ENCODE peak calls at places on chromosomes 7 and 10, in four cellular contexts. J is stomach, A is fibroblast of the aortic adventitia, D is mucosa of descending colon. K is an unnamed sample.

GRCh38 chr7:45421096-45421495 is 153.1 kb upstream of the ADCY1 start:
- DNase-seq in J (no peak), A (peak), D (no peak), K (no peak)

GRCh38 chr10:29668628-29669027 is 33.9 kb upstream of the SVIL start:
- DNase-seq in J (no peak), A (peak), D (no peak), K (no peak)

GRCh38 chr7:97027427-97028234 is 3.0 kb upstream of the DLX5 start:
- DNase-seq in J (peak), A (peak), D (peak), K (no peak)

GRCh38 chr10:71840936-71841335 is 10.1 kb downstream of the PSAP start:
- DNase-seq in J (no peak), A (no peak), D (no peak), K (no peak)

GRCh38 chr10:77501152-77501845 is 136.3 kb downstream of the KCNMA1 start:
- DNase-seq in J (no peak), A (peak), D (no peak), K (no peak)

GRCh38 chr7:29806131-29806792 is at the start of gene WIPF3:
- DNase-seq in J (peak), A (no peak), D (peak), K (no peak)

GRCh38 chr7:142855756-142856564 is 1.1 kb downstream of the EPHB6 start:
- DNase-seq in J (peak), A (peak), D (no peak), K (no peak)

GRCh38 chr7:111018447-111018846 is 72.5 kb upstream of the LRRN3 start:
- DNase-seq in J (no peak), A (no peak), D (no peak), K (no peak)

GRCh38 chr10:44863344-44864041 is 47.6 kb upstream of the TMEM72 start:
- DNase-seq in J (no peak), A (no peak), D (no peak), K (peak)

GRCh38 chr10:73873843-73874215 is 526 bp downstream of the CAMK2G start:
- DNase-seq in J (no peak), A (no peak), D (no peak), K (no peak)

GRCh38 chr7:148572067-148572522 is 18.5 kb upstream of the C7orf33 start:
- DNase-seq in J (no peak), A (no peak), D (no peak), K (no peak)

GRCh38 chr7:73703649-73703984 is 15.9 kb downstream of the STX1A start:
- DNase-seq in J (no peak), A (no peak), D (no peak), K (no peak)

GRCh38 chr10:123862421-123863188 is 29.0 kb downstream of the CPXM2 start:
- DNase-seq in J (no peak), A (no peak), D (no peak), K (no peak)

GRCh38 chr7:47782022-47782421 is 166.2 kb downstream of the PKD1L1 start:
- DNase-seq in J (no peak), A (peak), D (no peak), K (no peak)

GRCh38 chr7:94510582-94511456 is 1.2 kb downstream of the CASD1 start:
- DNase-seq in J (peak), A (peak), D (peak), K (no peak)

GRCh38 chr10:92490387-92490786 is 83.5 kb downstream of the IDE start:
- DNase-seq in J (no peak), A (no peak), D (no peak), K (no peak)

GRCh38 chr10:116836902-116837513 is 12.3 kb upstream of the ENO4 start:
- DNase-seq in J (no peak), A (peak), D (no peak), K (no peak)
- TF ChIP-seq CTCF in J (no peak), A (peak), D (no peak), K (no peak)

DNA sequence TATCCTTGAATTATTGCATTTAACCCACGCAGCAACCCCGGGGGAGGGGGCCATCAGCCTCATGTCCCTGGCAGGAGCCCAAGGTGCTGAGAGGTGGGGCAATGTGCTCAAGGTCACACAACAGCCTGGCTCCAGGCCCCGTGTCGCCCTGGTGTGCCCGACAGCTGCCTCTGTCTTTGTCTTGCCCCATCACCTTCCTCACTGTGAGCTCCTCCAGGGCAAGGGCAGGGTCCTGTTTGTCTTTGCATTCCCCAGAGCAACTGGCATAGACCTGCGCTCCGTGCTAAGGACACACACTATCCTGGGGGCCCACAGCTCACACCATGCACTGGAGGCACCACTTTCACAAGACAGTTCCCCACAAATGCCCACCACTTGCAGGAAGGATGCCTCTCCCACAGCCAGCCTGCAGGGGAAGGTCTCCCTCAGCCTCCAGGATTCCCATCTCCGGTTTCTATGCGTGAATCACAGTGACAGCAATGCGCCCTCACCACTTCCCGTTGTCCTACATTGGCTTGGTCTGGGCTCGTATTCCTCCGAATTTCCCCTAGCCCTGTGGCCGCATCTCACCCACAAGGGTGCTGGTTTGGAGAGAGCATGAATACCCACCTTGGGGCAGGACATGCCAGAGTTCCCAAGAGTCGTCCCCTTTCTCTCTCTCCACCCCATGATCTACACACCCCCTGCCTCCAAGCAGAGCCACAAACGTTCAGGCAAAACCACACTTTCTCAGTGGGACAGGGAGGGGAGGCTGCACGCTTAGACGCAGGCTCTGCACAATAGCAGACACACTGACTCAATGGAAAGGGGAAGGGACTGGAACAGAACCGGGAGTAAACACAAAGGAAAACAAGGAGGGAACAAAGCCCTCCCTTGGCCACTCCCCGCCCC is 10.3 kb downstream of the ITPRIP start:
- DNase-seq in J (no peak), A (peak), D (no peak), K (no peak)
- TF ChIP-seq CTCF in J (no peak), A (peak), D (no peak), K (peak)

DNA sequence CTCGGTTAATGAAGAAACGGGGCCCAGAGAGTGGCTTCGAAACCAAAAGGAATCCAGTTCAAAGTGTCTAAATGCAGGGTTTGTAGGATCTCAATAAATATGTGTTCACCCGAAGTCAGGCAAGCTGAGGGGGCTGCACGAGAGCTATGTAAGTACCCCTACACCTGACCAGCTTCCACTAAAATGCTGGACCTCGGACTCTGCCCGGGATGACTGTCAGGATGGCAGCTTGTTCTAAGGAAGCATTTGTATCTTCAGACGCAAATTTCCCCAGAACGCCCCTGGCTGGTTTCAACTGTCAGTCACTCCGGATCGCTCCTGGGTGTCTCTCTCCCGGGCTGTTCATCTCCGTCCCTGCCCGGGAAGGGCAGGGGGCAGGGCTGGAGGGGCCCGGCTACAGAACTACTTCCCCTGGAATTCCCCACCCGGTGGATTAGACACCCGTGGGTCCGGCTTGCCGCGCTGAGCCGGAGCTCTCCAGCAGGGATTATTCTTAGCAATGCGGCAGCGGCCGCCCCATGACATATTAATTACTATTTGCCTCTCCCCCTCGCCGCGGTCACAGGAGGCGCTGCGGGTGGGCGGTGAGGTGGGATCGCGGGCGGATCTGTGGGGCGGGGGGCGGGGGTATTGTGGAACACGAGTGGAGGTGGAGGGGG is 275.8 kb upstream of the NEBL start:
- DNase-seq in J (peak), A (no peak), D (peak), K (no peak)
- TF ChIP-seq CTCF in J (no peak), A (no peak), D (no peak), K (no peak)

GRCh38 chr7:2637505-2638223 is 5.9 kb downstream of the TTYH3 start:
- DNase-seq in J (no peak), A (no peak), D (peak), K (no peak)
- TF ChIP-seq CTCF in J (no peak), A (no peak), D (no peak), K (no peak)

GRCh38 chr10:112454910-112455779 is 8.1 kb downstream of the VTI1A start:
- DNase-seq in J (no peak), A (no peak), D (no peak), K (no peak)

GRCh38 chr10:112461029-112461887 is 14.2 kb downstream of the VTI1A start:
- DNase-seq in J (no peak), A (peak), D (no peak), K (no peak)

DNA sequence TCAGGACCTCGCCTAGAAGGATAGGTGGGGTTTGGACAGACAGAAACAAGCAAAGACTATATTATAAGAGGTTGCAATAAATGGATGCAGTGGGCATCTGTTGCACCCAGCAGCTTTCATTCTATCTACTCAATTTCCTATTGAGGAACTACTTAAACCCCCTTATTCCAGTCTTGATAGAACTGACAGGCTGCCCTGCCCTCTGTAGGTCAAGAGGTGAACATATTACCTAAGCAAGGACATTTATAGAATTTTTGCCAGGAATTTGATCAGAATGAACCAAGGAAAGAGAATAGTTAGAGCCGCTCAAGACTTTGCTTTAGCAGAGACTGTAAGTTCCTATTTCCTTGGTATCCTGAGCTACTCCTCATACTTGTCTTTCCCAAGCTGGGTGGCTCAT is 9.5 kb downstream of the VTI1A start:
- DNase-seq in J (no peak), A (no peak), D (no peak), K (no peak)
- TF ChIP-seq CTCF in J (no peak), A (no peak), D (no peak), K (no peak)

GRCh38 chr7:57305192-57305748 is 144.7 kb upstream of the ZNF716 start:
- DNase-seq in J (no peak), A (no peak), D (no peak), K (no peak)

DNA sequence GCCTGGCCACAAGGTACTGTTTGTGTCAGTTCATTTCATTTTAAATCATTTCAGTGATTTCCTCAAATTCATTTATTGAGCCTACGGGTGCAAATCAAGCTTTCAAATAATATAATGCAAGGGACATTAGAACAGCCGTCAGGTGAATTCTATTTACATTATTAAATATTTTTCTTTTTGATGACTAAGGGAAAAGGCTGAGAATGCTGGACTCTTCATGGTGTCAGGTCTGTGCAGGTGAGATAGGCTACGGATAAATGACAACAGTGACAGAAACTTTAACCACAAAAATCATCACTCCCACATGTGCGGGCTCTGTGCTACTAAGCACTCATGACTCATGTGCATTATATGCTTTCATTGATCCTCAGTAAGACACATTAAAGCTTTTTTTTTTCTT is 149.2 kb upstream of the ZNF716 start:
- DNase-seq in J (no peak), A (no peak), D (no peak), K (no peak)
- TF ChIP-seq CTCF in J (no peak), A (no peak), D (no peak), K (no peak)

DNA sequence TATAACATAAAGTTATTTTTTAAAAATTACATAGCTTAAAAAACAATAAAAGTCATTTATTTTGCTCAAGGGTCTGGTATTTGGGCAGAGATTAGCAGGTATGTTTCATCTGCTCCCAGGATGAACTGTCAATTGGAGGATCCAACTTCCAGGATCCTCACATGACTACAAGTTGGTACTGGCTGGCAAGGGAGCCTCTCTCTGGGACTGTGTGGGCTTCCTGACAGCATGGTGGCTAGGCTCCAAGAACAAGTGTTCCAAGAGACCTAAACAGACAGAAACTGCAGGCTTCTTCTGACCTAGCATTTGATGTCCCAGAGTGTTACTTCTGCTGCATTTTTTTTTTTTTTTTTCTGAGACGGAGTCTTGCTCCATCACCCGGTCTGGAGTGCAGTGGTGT is 107.2 kb downstream of the AVL9 start:
- DNase-seq in J (no peak), A (no peak), D (no peak), K (no peak)
- TF ChIP-seq CTCF in J (no peak), A (no peak), D (no peak), K (no peak)

K was measured in type B pancreatic cell.